ENCODE peak calls at places on chromosomes 6 and 20, in four cellular contexts. N is K562, S is IMR-90, H is HepG2. D is an unnamed sample.

GRCh38 chr20:3696745-3697587 is 15.2 kb upstream of the ADAM33 start:
- DNase-seq in H (no peak), S (no peak), N (no peak), D (no peak)

GRCh38 chr6:92122746-92123145 is 1296.6 kb downstream of the EPHA7 start:
- DNase-seq in H (peak; percentile 11), N (no peak), S (peak; percentile 1), D (no peak)

GRCh38 chr6:33316603-33317417 is 734 bp downstream of the ZBTB22 start:
- DNase-seq in H (no peak), N (no peak), S (no peak), D (no peak)

GRCh38 chr6:4297348-4297747 is 162.0 kb upstream of the ECI2 start:
- DNase-seq in H (no peak), S (no peak), N (no peak), D (no peak)

GRCh38 chr20:50399917-50400704 is 110.1 kb upstream of the PTPN1 start:
- DNase-seq in N (no peak), S (peak; percentile 60), H (peak; percentile 99), D (no peak)

GRCh38 chr6:70901324-70901723 is 55.5 kb downstream of the B3GAT2 start:
- DNase-seq in N (no peak), H (no peak), S (no peak), D (peak; percentile 8)

GRCh38 chr6:105194591-105194990 is 14.8 kb upstream of the POPDC3 start:
- DNase-seq in S (no peak), H (no peak), N (no peak), D (no peak)

GRCh38 chr6:43996614-43997341 is 130.5 kb downstream of the MRPL14 start:
- DNase-seq in S (no peak), H (no peak), N (no peak), D (no peak)

GRCh38 chr20:58450259-58450658 is 61.2 kb downstream of the VAPB start:
- DNase-seq in N (no peak), S (peak; percentile 42), H (no peak), D (no peak)

GRCh38 chr6:149969635-149970034 is 5.9 kb downstream of the ULBP1 start:
- DNase-seq in S (no peak), N (no peak), H (no peak), D (no peak)

GRCh38 chr20:48910360-48910781 is 11.1 kb upstream of the ARFGEF2 start:
- DNase-seq in S (no peak), H (no peak), N (no peak), D (peak; percentile 24)

GRCh38 chr6:53320964-53321363 is 27.8 kb downstream of the ELOVL5 start:
- DNase-seq in H (peak; percentile 38), S (no peak), N (no peak), D (peak; percentile 7)

GRCh38 chr6:152259234-152259633 is 377.9 kb downstream of the SYNE1 start:
- DNase-seq in N (no peak), S (no peak), H (no peak), D (no peak)

GRCh38 chr20:1338096-1338495 is 9.2 kb upstream of the SDCBP2 start:
- DNase-seq in H (no peak), N (no peak), S (no peak), D (no peak)

GRCh38 chr6:146890644-146891434 is 292.1 kb downstream of the ADGB start:
- DNase-seq in S (no peak), N (no peak), H (no peak), D (no peak)

GRCh38 chr6:50278663-50279062 is 228.9 kb upstream of the DEFB112 start:
- DNase-seq in S (no peak), H (no peak), N (no peak), D (no peak)

GRCh38 chr6:7543761-7544424 is 2.4 kb downstream of the DSP start:
- DNase-seq in H (no peak), S (no peak), N (no peak), D (no peak)

GRCh38 chr20:49348563-49348962 is 70.7 kb upstream of the ZNFX1 start:
- DNase-seq in S (no peak), N (no peak), H (no peak), D (no peak)

GRCh38 chr6:111588366-111588765 is 17.3 kb downstream of the TRAF3IP2 start:
- DNase-seq in N (no peak), H (no peak), S (no peak), D (no peak)

GRCh38 chr20:32495217-32495565 is 89.9 kb downstream of the NOL4L start:
- DNase-seq in H (no peak), N (no peak), S (no peak), D (no peak)

GRCh38 chr6:150991487-150991886 is 126.0 kb downstream of the MTHFD1L start:
- DNase-seq in S (no peak), H (no peak), N (no peak), D (no peak)

GRCh38 chr20:63090682-63091571 is 84.2 kb upstream of the BHLHE23 start:
- DNase-seq in S (no peak), H (no peak), N (no peak), D (no peak)

GRCh38 chr20:45953672-45954071 is 18.3 kb downstream of the ZNF335 start:
- DNase-seq in S (no peak), H (no peak), N (no peak), D (no peak)

GRCh38 chr20:45951925-45952834 is 17.7 kb downstream of the PCIF1 start:
- DNase-seq in N (no peak), S (no peak), H (no peak), D (no peak)

GRCh38 chr20:45951474-45951873 is 17.0 kb downstream of the PCIF1 start:
- DNase-seq in H (no peak), S (no peak), N (no peak), D (no peak)

GRCh38 chr20:45950330-45950646 is 15.8 kb downstream of the PCIF1 start:
- DNase-seq in H (no peak), N (no peak), S (no peak), D (no peak)

DNA sequence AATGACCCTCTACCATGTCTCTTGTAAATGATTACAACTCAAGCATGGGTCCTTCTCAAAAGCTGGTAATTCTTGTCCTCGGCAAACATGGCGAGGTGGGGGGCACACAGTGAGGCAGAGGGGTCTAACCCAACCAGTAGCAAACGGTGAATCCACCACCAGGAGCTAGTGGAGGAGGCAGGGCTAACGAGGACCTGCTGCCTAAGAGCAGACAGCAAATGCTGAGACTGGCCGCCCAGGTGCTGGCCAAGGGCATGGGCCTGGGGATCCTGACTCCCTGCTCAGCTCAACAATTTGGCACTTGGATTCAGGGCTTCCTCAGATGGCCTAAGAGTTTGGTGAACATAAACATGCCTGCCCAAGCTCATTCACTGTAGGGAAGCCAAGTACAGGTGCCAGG is 18.4 kb downstream of the PCIF1 start:
- DNase-seq in S (no peak), N (no peak), H (no peak), D (no peak)
- TF ChIP-seq MAZ in S (no peak), N (no peak), H (no peak), D (no peak)

GRCh38 chr20:40050596-40050995 is 638.4 kb downstream of the MAFB start:
- DNase-seq in N (no peak), H (no peak), S (no peak), D (no peak)
- TF ChIP-seq MAZ in N (no peak), H (no peak), S (no peak), D (no peak)

GRCh38 chr6:168314948-168315347 is 4.6 kb downstream of the DACT2 start:
- DNase-seq in H (no peak), N (no peak), S (no peak), D (no peak)
- TF ChIP-seq MAZ in H (no peak), N (no peak), S (no peak), D (no peak)

GRCh38 chr6:37060195-37060559 is 54.7 kb downstream of the FGD2 start:
- DNase-seq in H (no peak), S (no peak), N (no peak), D (no peak)
- TF ChIP-seq MAZ in H (no peak), S (no peak), N (no peak), D (no peak)

GRCh38 chr20:23776067-23776771 is 25.5 kb upstream of the CST1 start:
- DNase-seq in S (no peak), H (no peak), N (no peak), D (no peak)
- TF ChIP-seq MAZ in S (no peak), H (no peak), N (no peak), D (no peak)

DNA sequence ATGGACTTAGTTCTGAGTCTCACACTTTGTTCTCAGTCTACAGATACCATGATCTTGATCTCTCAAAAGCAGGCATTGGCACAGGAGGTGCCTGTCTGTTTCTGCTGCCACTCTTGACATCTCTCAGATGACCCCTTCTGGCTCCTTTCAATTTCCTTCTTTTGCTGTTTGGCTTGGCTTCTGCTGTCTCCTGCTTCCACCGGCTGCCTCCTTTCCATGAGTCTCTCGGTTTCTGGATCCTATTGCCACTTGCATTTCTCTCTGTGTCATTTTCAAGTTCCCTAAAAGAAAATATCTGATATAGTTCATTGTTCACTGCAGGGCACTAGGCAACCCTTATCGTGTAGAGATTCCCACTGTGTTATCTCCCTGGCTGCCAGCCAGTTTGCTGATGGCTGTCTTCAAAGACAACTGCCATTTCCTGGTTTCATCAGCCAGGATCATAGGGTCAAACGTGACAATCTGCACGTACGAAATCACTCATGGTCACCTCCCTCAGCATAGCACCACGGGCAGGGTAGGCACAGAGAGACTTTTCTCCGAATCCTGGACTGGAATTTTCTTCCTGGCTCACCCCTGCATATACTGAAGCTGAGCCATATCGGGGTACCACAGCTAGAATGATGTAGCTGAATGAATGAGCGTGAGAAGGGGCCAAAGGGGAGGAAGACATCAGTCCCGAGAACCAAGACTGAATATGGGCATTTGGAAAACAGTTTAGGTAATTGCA is 144.6 kb upstream of the TMEM170B start:
- DNase-seq in H (peak; percentile 100), S (no peak), N (no peak), D (peak; percentile 80)
- TF ChIP-seq MAZ in H (no peak), S (no peak), N (peak; percentile 24), D (no peak)

GRCh38 chr6:30258204-30258603 is 45.0 kb upstream of the TRIM26 start:
- DNase-seq in H (no peak), S (no peak), N (no peak), D (no peak)
- TF ChIP-seq MAZ in H (no peak), S (no peak), N (no peak), D (no peak)

GRCh38 chr20:5481872-5482271 is 165.1 kb upstream of the PROKR2 start:
- DNase-seq in S (no peak), H (no peak), N (no peak), D (no peak)

GRCh38 chr20:5484926-5485325 is 168.2 kb upstream of the PROKR2 start:
- DNase-seq in H (no peak), N (no peak), S (no peak), D (no peak)

GRCh38 chr20:5484346-5484745 is 167.6 kb upstream of the PROKR2 start:
- DNase-seq in N (no peak), H (no peak), S (no peak), D (no peak)

GRCh38 chr20:5482791-5483190 is 166.0 kb upstream of the PROKR2 start:
- DNase-seq in N (no peak), H (no peak), S (peak; percentile 17), D (no peak)

DNA sequence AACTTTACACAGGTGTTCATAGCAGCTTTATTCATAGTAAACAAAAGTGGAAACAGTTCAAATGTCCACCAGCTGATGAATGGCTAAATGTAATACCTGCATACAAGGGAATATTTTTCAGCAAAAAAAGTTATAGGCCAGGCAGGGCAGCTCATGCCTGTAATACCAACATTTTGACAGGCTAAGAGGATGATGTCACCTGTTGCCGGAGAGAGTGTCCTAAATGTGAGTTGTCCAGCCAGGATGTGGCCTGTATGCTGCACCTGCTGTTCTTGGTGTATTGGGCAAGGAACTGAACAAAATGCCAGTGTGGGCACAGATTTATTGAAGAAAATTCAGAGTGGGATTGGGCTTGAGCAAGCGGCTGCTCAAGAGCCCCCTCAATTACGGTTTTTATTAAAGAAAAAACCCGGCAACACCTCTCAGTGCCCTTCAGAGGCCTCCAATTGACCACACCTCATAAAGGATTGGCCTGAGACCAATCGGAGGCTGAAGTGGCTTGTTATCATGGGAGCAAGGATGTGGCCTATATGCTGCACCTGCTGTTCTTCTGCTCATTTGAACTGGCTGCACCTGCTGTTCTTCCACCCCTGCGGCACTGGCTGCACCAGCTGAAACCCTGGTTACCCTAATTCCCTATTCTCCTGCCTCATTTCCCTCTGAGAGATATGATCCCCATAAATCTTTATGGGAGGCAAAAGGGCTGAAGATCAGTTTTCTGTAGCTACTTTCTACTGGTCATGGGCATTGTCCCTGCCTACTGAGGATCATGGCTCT is 164.3 kb upstream of the PROKR2 start:
- DNase-seq in N (no peak), S (no peak), H (no peak), D (no peak)
- TF ChIP-seq MAZ in N (no peak), S (no peak), H (no peak), D (no peak)

D was measured in A549.